ENCODE peak calls at places on chromosomes 2 and 18, in six cellular contexts. X is HCT116, H is MM.1S, S is OCI-LY7, Z is neural progenitor cell, G is GM23248. M is an unnamed sample. For H3K36me3, the result is how much of the 10 kb centered on the place peaks cover.

GRCh38 chr2:1162246-1162645 is 211.6 kb downstream of the SNTG2 start:
- DNase-seq in X (no peak), H (no peak), S (no peak), Z (no peak), G (no peak), M (no peak)

GRCh38 chr2:173264603-173265366 is 89.9 kb upstream of the CDCA7 start:
- DNase-seq in X (no peak), H (no peak), S (peak), Z (no peak), G (no peak), M (peak)

GRCh38 chr2:75432761-75433361 is 127.9 kb downstream of the EVA1A start:
- DNase-seq in X (no peak), H (no peak), S (peak), Z (peak), G (peak), M (peak)

GRCh38 chr2:179655627-179656026 is 205.8 kb downstream of the ZNF385B start:
- DNase-seq in X (no peak), H (no peak), S (no peak), Z (no peak), G (peak), M (no peak)

GRCh38 chr2:190532581-190532980 is 1.9 kb downstream of the NEMP2 start:
- DNase-seq in X (no peak), H (no peak), S (peak), Z (no peak), G (no peak), M (no peak)

GRCh38 chr2:224086226-224086911 is 47.3 kb upstream of the SERPINE2 start:
- DNase-seq in X (peak), H (no peak), S (no peak), Z (no peak), G (peak), M (no peak)

GRCh38 chr2:143901185-143901842 is 618.6 kb downstream of the ZEB2 start:
- DNase-seq in X (peak), H (no peak), S (no peak), Z (no peak), G (peak), M (no peak)

GRCh38 chr18:23894661-23895175 is 119.8 kb upstream of the TTC39C start:
- DNase-seq in X (no peak), H (no peak), S (no peak), Z (no peak), G (no peak), M (no peak)

GRCh38 chr2:119283873-119284331 is 60.3 kb downstream of the STEAP3 start:
- DNase-seq in X (no peak), H (no peak), S (no peak), Z (no peak), G (peak), M (no peak)

GRCh38 chr2:216315817-216316603 is 56.3 kb downstream of the MARCHF4 start:
- DNase-seq in X (peak), H (no peak), S (no peak), Z (peak), G (peak), M (peak)

GRCh38 chr18:59696311-59697235 is 650 bp downstream of the CCBE1 start:
- DNase-seq in X (no peak), H (no peak), S (no peak), Z (peak), G (peak), M (peak)

GRCh38 chr18:7876354-7876753 is 309.2 kb downstream of the PTPRM start:
- DNase-seq in X (no peak), H (no peak), S (no peak), Z (no peak), G (no peak), M (no peak)

GRCh38 chr2:182616471-182617393 is 99.3 kb upstream of the DNAJC10 start:
- DNase-seq in X (no peak), H (no peak), S (no peak), Z (no peak), G (peak), M (no peak)

GRCh38 chr2:215817046-215817445 is 196.3 kb downstream of the MREG start:
- DNase-seq in X (no peak), H (no peak), S (no peak), Z (no peak), G (no peak), M (no peak)

GRCh38 chr2:242031481-242032019 is 162.0 kb downstream of the RTP5 start:
- DNase-seq in X (no peak), H (no peak), S (peak), Z (no peak), G (peak), M (no peak)

GRCh38 chr2:135997380-135997779 is 12.0 kb upstream of the DARS1 start:
- DNase-seq in X (no peak), H (no peak), S (peak), Z (peak), G (no peak), M (peak)

GRCh38 chr2:188798159-188798558 is 176.0 kb upstream of the COL3A1 start:
- DNase-seq in X (no peak), H (no peak), S (no peak), Z (no peak), G (peak), M (no peak)

GRCh38 chr18:62833494-62833893 is 118.2 kb downstream of the PHLPP1 start:
- DNase-seq in X (no peak), H (no peak), S (no peak), Z (no peak), G (no peak), M (no peak)

GRCh38 chr18:56952026-56952425 is 194.9 kb upstream of the BOD1L2 start:
- DNase-seq in X (no peak), H (no peak), S (no peak), Z (no peak), G (no peak), M (no peak)

GRCh38 chr2:226552571-226553285 is 246.9 kb downstream of the IRS1 start:
- DNase-seq in X (no peak), H (no peak), S (no peak), Z (no peak), G (no peak), M (no peak)

GRCh38 chr2:225398372-225398771 is 1.1 kb upstream of the NYAP2 start:
- DNase-seq in X (no peak), H (no peak), S (no peak), Z (no peak), G (no peak), M (no peak)

GRCh38 chr18:10381516-10381915 is 72.9 kb upstream of the APCDD1 start:
- DNase-seq in X (no peak), H (no peak), S (no peak), Z (no peak), G (no peak), M (no peak)

GRCh38 chr2:102100371-102101096 is 42.0 kb upstream of the IL1R1 start:
- DNase-seq in X (no peak), H (no peak), S (no peak), Z (no peak), G (peak), M (no peak)

GRCh38 chr2:108623616-108624015 is 89.3 kb downstream of the LIMS1 start:
- DNase-seq in X (no peak), H (no peak), S (no peak), Z (no peak), G (peak), M (no peak)

GRCh38 chr18:677951-678363 is 20.5 kb downstream of the TYMS start:
- DNase-seq in X (no peak), H (no peak), S (no peak), Z (no peak), G (no peak), M (no peak)

GRCh38 chr2:197633109-197633657 is 42.2 kb downstream of the RFTN2 start:
- DNase-seq in X (no peak), H (no peak), S (no peak), Z (no peak), G (peak), M (no peak)

GRCh38 chr2:234156326-234156725 is 105.8 kb downstream of the SPP2 start:
- DNase-seq in X (no peak), H (no peak), S (no peak), Z (peak), G (no peak), M (no peak)

GRCh38 chr18:69974365-69974764 is 26.7 kb upstream of the CD226 start:
- DNase-seq in X (no peak), H (no peak), S (no peak), Z (no peak), G (peak), M (no peak)

GRCh38 chr2:66853585-66853984 is 418.7 kb downstream of the MEIS1 start:
- DNase-seq in X (no peak), H (no peak), S (no peak), Z (no peak), G (peak), M (no peak)

GRCh38 chr2:121285077-121285449 is at the start of gene TFCP2L1:
- DNase-seq in X (no peak), H (no peak), S (peak), Z (peak), G (peak), M (peak)

GRCh38 chr18:74378179-74378682 is 62.6 kb downstream of the C18orf63 start:
- DNase-seq in X (no peak), H (peak), S (no peak), Z (no peak), G (peak), M (no peak)

GRCh38 chr2:197700960-197701359 is 4.2 kb upstream of the MARS2 start:
- DNase-seq in X (no peak), H (no peak), S (no peak), Z (no peak), G (no peak), M (peak)

GRCh38 chr2:74893332-74893731 is 59.4 kb downstream of the HK2 start:
- DNase-seq in X (no peak), H (no peak), S (no peak), Z (no peak), G (peak), M (no peak)

GRCh38 chr18:62832282-62832681 is 116.9 kb downstream of the PHLPP1 start:
- DNase-seq in X (no peak), H (no peak), S (no peak), Z (no peak), G (no peak), M (peak)

GRCh38 chr2:205766765-205767359 is 84.6 kb downstream of the NRP2 start:
- DNase-seq in X (no peak), H (peak), S (peak), Z (peak), G (peak), M (peak)

GRCh38 chr2:129934044-129934822 is 45.2 kb upstream of the RAB6C start:
- DNase-seq in X (no peak), H (no peak), S (no peak), Z (peak), G (peak), M (peak)
- TF ChIP-seq EZH2phosphoT487 in X (no peak), H (no peak), S (no peak), Z (peak), G (no peak), M (no peak)

GRCh38 chr18:13471971-13472628 is 253.5 kb downstream of the LDLRAD4 start:
- DNase-seq in X (no peak), H (no peak), S (no peak), Z (peak), G (no peak), M (peak)

GRCh38 chr18:13477147-13477683 is 249.1 kb downstream of the FAM210A start:
- DNase-seq in X (no peak), H (no peak), S (no peak), Z (peak), G (no peak), M (no peak)

GRCh38 chr18:13473751-13474150 is 252.6 kb downstream of the FAM210A start:
- DNase-seq in X (no peak), H (no peak), S (no peak), Z (no peak), G (no peak), M (no peak)

GRCh38 chr18:13474336-13474735 is 252.0 kb downstream of the FAM210A start:
- DNase-seq in X (no peak), H (no peak), S (no peak), Z (no peak), G (no peak), M (no peak)

DNA sequence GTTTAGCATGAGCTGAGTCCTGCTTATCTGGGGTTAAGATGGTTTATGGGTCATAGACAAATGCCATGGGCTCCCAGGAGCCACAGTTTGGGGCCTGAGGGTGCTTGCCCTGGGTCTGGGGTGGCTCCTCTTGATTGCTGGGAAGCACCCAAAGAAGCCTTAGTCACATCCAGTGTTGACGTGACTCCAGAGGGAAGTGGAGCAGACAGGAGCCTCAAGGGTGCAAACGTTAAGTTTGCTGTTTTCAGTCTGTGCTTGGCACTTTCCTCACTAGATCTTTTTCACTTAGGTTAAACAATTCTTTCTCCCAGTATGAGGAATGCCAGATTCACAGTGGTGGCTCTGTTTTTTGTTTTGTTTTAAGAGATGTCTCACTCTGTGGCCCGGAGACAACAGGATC is 251.5 kb downstream of the FAM210A start:
- DNase-seq in X (no peak), H (no peak), S (no peak), Z (no peak), G (peak), M (no peak)
- H3K36me3 ChIP-seq in X (under half), H (under half), S (under half), Z (under half), G (under half), M (under half)

GRCh38 chr2:45330617-45331016 is 280.4 kb downstream of the SRBD1 start:
- DNase-seq in X (no peak), H (no peak), S (no peak), Z (no peak), G (peak), M (no peak)
- H3K4me2 ChIP-seq in X (no peak), H (no peak), S (no peak), Z (no peak), G (no peak), M (no peak)

DNA sequence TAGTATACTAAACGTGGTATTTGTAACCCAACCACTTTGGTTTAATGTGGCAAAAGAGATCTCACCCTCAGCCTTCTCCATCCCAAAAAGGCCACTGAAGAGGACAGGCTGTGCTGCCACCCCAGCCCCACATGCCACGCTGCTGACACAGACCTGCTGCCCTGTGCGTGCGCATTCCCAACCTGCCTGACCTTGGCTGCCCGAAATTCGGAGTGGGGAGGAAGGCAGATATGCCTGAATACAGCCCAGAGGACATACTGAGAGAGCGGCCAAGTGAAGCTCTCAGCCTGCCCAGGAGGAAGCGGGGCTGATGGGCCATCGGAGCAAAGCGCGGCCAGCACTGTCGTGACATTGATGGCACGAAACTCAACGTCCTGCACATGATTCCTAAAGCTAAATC is 70.0 kb downstream of the HDAC4 start:
- DNase-seq in X (no peak), H (no peak), S (no peak), Z (no peak), G (no peak), M (no peak)
- TF ChIP-seq EZH2phosphoT487 in X (no peak), H (no peak), S (no peak), Z (no peak), G (no peak), M (no peak)

DNA sequence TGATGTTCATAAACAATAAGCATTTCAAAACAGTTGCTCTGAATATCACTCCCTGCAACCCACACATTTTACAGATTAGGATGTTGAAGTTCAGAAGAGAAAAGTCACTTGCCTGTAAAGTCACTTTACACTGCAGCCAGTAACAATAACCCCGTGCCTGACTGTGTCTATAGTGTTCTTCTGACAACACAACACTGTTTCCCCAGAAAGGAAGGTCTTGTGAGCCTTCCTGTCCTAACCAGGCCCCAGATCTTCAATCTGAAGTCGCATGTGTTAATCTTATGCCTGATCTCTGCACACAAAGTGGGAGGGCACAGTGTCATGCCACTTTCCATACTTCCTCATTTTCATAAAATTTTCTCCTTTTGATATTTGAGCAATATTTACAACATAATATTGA is 120.2 kb downstream of the FEZ2 start:
- DNase-seq in X (no peak), H (no peak), S (no peak), Z (no peak), G (no peak), M (no peak)
- H3K36me3 ChIP-seq in X (under half), H (under half), S (half or more), Z (under half), G (half or more), M (under half)

GRCh38 chr2:134718095-134718955 is 475 bp downstream of the TMEM163 start:
- DNase-seq in X (no peak), H (no peak), S (no peak), Z (peak), G (peak), M (peak)
- H3K4me2 ChIP-seq in X (no peak), H (peak), S (peak), Z (peak), G (no peak), M (peak)

GRCh38 chr2:96396095-96396494 is 60.5 kb downstream of the NCAPH start:
- DNase-seq in X (no peak), H (no peak), S (no peak), Z (no peak), G (no peak), M (no peak)
- TF ChIP-seq EZH2phosphoT487 in X (no peak), H (no peak), S (no peak), Z (no peak), G (no peak), M (no peak)

GRCh38 chr2:47010176-47010575 is 94.6 kb upstream of the MCFD2 start:
- DNase-seq in X (no peak), H (no peak), S (no peak), Z (no peak), G (no peak), M (no peak)
- H3K36me3 ChIP-seq in X (under half), H (under half), S (half or more), Z (under half), G (half or more), M (under half)

DNA sequence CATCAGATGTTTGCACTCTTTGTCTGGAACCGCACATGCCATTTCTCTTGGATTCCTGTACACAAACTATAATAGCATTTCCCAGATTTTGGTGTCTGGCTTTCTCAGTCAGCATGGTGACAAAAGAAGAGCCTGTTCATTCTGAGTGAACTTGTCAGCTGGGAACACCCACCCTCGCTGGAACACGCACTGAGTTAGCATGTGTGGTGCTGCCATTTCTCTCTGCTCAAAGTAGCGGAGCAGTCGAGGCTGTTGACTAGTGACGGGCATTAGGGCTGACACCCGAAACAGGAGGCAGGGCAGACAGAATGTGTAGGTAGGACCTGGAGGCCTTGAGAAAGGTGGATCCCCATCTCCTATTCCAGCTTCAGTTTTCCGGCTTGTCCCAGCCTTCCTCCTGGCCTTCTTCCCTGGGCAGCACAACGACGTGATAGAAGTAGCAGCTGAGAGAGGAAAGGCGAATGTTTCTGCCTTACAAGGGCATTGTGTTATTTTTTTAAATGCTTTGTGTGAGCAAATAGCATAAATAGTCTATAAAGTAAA is 272.4 kb downstream of the NEDD4L start:
- DNase-seq in X (no peak), H (no peak), S (no peak), Z (no peak), G (no peak), M (no peak)
- H3K4me2 ChIP-seq in X (peak), H (no peak), S (no peak), Z (no peak), G (no peak), M (peak)